ENCODE peak calls at places on chromosome 1, in nine cellular contexts. R is ovary; H is CD8-positive, alpha-beta T cell; B is tibial artery; S is suprapubic skin; A is body of pancreas; D is prostate gland; Q is A673; G is uterus. C is an unnamed sample. For H3K4me1, the result is how much of the 10 kb centered on the place peaks cover.

GRCh38 chr1:192099328-192099727 is 58.9 kb upstream of the RGS18 start:
- DNase-seq in R (no peak), H (no peak), B (no peak), S (no peak), A (no peak), D (no peak), Q (no peak), G (no peak), C (no peak)

GRCh38 chr1:165562576-165562975 is 18.8 kb downstream of the LRRC52 start:
- DNase-seq in R (no peak), H (no peak), B (no peak), S (no peak), A (no peak), D (no peak), Q (no peak), G (no peak), C (no peak)

GRCh38 chr1:156402621-156403020 is 33.6 kb downstream of the RHBG start:
- DNase-seq in R (no peak), H (no peak), B (no peak), S (no peak), A (no peak), D (no peak), Q (no peak), G (no peak), C (no peak)

GRCh38 chr1:105337427-105337826 is 1587.7 kb downstream of the AMY1C start:
- DNase-seq in R (no peak), H (no peak), B (no peak), S (no peak), A (no peak), D (no peak), Q (no peak), G (no peak), C (no peak)

GRCh38 chr1:220770245-220770913 is 16.3 kb upstream of the MTARC1 start:
- DNase-seq in R (no peak), H (no peak), B (no peak), S (no peak), A (no peak), D (no peak), Q (no peak), G (no peak), C (no peak)

GRCh38 chr1:184520343-184520742 is 133.5 kb downstream of the C1orf21 start:
- DNase-seq in R (no peak), H (no peak), B (no peak), S (no peak), A (no peak), D (no peak), Q (no peak), G (no peak), C (no peak)

GRCh38 chr1:181094813-181095212 is 6.3 kb downstream of the IER5 start:
- DNase-seq in R (no peak), H (no peak), B (no peak), S (no peak), A (no peak), D (no peak), Q (peak), G (peak), C (no peak)

GRCh38 chr1:23563003-23563402 is 3.7 kb upstream of the ID3 start:
- DNase-seq in R (no peak), H (no peak), B (no peak), S (no peak), A (no peak), D (no peak), Q (no peak), G (no peak), C (no peak)

GRCh38 chr1:116207126-116207735 is 96.0 kb downstream of the MAB21L3 start:
- DNase-seq in R (no peak), H (no peak), B (no peak), S (no peak), A (no peak), D (peak), Q (no peak), G (no peak), C (no peak)

GRCh38 chr1:165114022-165114888 is 242.3 kb downstream of the LMX1A start:
- DNase-seq in R (no peak), H (no peak), B (no peak), S (no peak), A (peak), D (peak), Q (peak), G (peak), C (no peak)

GRCh38 chr1:3518256-3518655 is 63.8 kb downstream of the ARHGEF16 start:
- DNase-seq in R (no peak), H (no peak), B (no peak), S (no peak), A (peak), D (no peak), Q (no peak), G (no peak), C (no peak)

GRCh38 chr1:241857131-241857530 is 9.1 kb downstream of the EXO1 start:
- DNase-seq in R (no peak), H (no peak), B (no peak), S (no peak), A (no peak), D (no peak), Q (peak), G (no peak), C (no peak)

GRCh38 chr1:206456577-206457375 is 13.5 kb upstream of the IKBKE start:
- DNase-seq in R (no peak), H (no peak), B (peak), S (no peak), A (no peak), D (no peak), Q (peak), G (no peak), C (no peak)

GRCh38 chr1:6419803-6420593 is at the start of gene HES2:
- DNase-seq in R (no peak), H (no peak), B (no peak), S (no peak), A (no peak), D (no peak), Q (no peak), G (no peak), C (no peak)

GRCh38 chr1:55140546-55140983 is 74.6 kb downstream of the USP24 start:
- DNase-seq in R (peak), H (peak), B (peak), S (no peak), A (peak), D (peak), Q (peak), G (peak), C (no peak)

GRCh38 chr1:153734380-153735089 is 6.7 kb downstream of the INTS3 start:
- DNase-seq in R (no peak), H (no peak), B (no peak), S (no peak), A (no peak), D (no peak), Q (no peak), G (no peak), C (no peak)

GRCh38 chr1:246875041-246876026 is 56.4 kb downstream of the AHCTF1 start:
- DNase-seq in R (no peak), H (no peak), B (no peak), S (no peak), A (no peak), D (no peak), Q (no peak), G (no peak), C (no peak)

GRCh38 chr1:183932412-183932811 is 105.1 kb downstream of the COLGALT2 start:
- DNase-seq in R (peak), H (no peak), B (peak), S (peak), A (no peak), D (no peak), Q (peak), G (peak), C (no peak)

GRCh38 chr1:159913451-159914192 is 11.7 kb downstream of the TAGLN2 start:
- DNase-seq in R (no peak), H (no peak), B (no peak), S (no peak), A (peak), D (peak), Q (peak), G (no peak), C (no peak)

GRCh38 chr1:54763814-54764131 is 550 bp downstream of the PARS2 start:
- DNase-seq in R (no peak), H (no peak), B (no peak), S (no peak), A (no peak), D (no peak), Q (no peak), G (no peak), C (no peak)

GRCh38 chr1:38578444-38578951 is 281.1 kb downstream of the RRAGC start:
- DNase-seq in R (no peak), H (no peak), B (no peak), S (no peak), A (no peak), D (no peak), Q (peak), G (no peak), C (no peak)

GRCh38 chr1:56758135-56758534 is 61.1 kb downstream of the FYB2 start:
- DNase-seq in R (no peak), H (no peak), B (no peak), S (no peak), A (peak), D (peak), Q (no peak), G (no peak), C (no peak)

GRCh38 chr1:213286235-213286634 is 235.2 kb downstream of the RPS6KC1 start:
- DNase-seq in R (no peak), H (no peak), B (no peak), S (no peak), A (no peak), D (no peak), Q (no peak), G (no peak), C (no peak)

GRCh38 chr1:118223426-118223825 is 38.4 kb upstream of the SPAG17 start:
- DNase-seq in R (no peak), H (no peak), B (no peak), S (no peak), A (no peak), D (no peak), Q (peak), G (no peak), C (no peak)

GRCh38 chr1:245771521-245772281 is 616.9 kb downstream of the KIF26B start:
- DNase-seq in R (no peak), H (no peak), B (no peak), S (no peak), A (no peak), D (no peak), Q (no peak), G (no peak), C (no peak)

GRCh38 chr1:155776414-155776813 is 80.6 kb downstream of the GON4L start:
- DNase-seq in R (no peak), H (no peak), B (no peak), S (no peak), A (no peak), D (no peak), Q (peak), G (no peak), C (no peak)

GRCh38 chr1:68449901-68450300 is at the start of gene RPE65:
- DNase-seq in R (no peak), H (no peak), B (no peak), S (no peak), A (no peak), D (no peak), Q (peak), G (no peak), C (no peak)

GRCh38 chr1:1985375-1986050 is 18.1 kb downstream of the CFAP74 start:
- DNase-seq in R (no peak), H (no peak), B (no peak), S (no peak), A (no peak), D (no peak), Q (no peak), G (no peak), C (no peak)

GRCh38 chr1:241799414-241799813 is 48.6 kb upstream of the EXO1 start:
- DNase-seq in R (no peak), H (no peak), B (no peak), S (no peak), A (no peak), D (no peak), Q (no peak), G (no peak), C (no peak)

GRCh38 chr1:86018311-86018923 is 138.2 kb downstream of the COL24A1 start:
- DNase-seq in R (no peak), H (no peak), B (no peak), S (no peak), A (peak), D (peak), Q (peak), G (no peak), C (no peak)

GRCh38 chr1:192575499-192576189 is at the start of gene RGS1:
- DNase-seq in R (no peak), H (peak), B (peak), S (no peak), A (peak), D (no peak), Q (no peak), G (no peak), C (no peak)

GRCh38 chr1:174222166-174222949 is 63.0 kb downstream of the RABGAP1L start:
- DNase-seq in R (no peak), H (no peak), B (no peak), S (no peak), A (no peak), D (no peak), Q (peak), G (no peak), C (no peak)

GRCh38 chr1:54297596-54298283 is 97.8 kb downstream of the MRPL37 start:
- DNase-seq in R (no peak), H (no peak), B (no peak), S (no peak), A (no peak), D (no peak), Q (no peak), G (no peak), C (no peak)

GRCh38 chr1:233791750-233792149 is 112.7 kb upstream of the SLC35F3 start:
- DNase-seq in R (no peak), H (no peak), B (no peak), S (no peak), A (no peak), D (no peak), Q (no peak), G (no peak), C (no peak)
- TF ChIP-seq CTCF in R (no peak), H (no peak), B (no peak), S (no peak), A (no peak), D (no peak), Q (no peak), G (no peak), C (no peak)

GRCh38 chr1:172344444-172344843 is 76.0 kb upstream of the C1orf105 start:
- DNase-seq in R (no peak), H (no peak), B (no peak), S (no peak), A (no peak), D (no peak), Q (no peak), G (no peak), C (no peak)
- H3K4me1 ChIP-seq in R (under half), H (under half), B (under half), S (under half), A (under half), D (under half), Q (under half), G (under half), C (under half)

GRCh38 chr1:198205021-198205684 is 48.4 kb downstream of the NEK7 start:
- DNase-seq in R (no peak), H (no peak), B (no peak), S (no peak), A (no peak), D (no peak), Q (no peak), G (no peak), C (no peak)
- H3K4me3 ChIP-seq in R (no peak), H (no peak), B (no peak), S (no peak), A (no peak), D (no peak), Q (no peak), G (no peak), C (no peak)

GRCh38 chr1:29713857-29714256 is 477.5 kb downstream of the PTPRU start:
- DNase-seq in R (no peak), H (no peak), B (no peak), S (no peak), A (no peak), D (no peak), Q (no peak), G (no peak), C (no peak)
- TF ChIP-seq CTCF in R (no peak), H (no peak), B (no peak), S (no peak), A (no peak), D (no peak), Q (peak), G (no peak), C (peak)

DNA sequence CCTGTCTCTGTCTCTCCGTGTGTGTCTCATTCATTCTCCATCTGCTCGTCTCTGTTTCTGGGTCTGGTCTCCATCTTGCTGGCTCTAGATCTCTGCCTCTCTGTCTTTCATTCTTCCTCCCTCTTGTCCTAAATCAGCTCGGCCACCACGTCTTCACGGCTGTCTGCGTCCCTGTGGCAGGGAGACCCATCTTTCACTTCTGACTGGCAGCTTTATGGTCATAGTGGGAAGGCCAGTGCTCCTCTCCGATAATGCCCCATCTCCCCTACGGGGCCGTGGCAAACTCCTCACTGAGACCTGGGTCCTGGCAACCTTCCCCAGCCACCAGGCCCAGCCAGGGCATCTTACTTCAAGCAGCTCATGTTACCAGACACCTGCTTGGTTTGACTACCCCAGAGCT is 5.2 kb upstream of the COL16A1 start:
- DNase-seq in R (no peak), H (no peak), B (no peak), S (no peak), A (no peak), D (no peak), Q (no peak), G (no peak), C (no peak)
- H3K4me1 ChIP-seq in R (under half), H (under half), B (under half), S (under half), A (under half), D (under half), Q (under half), G (under half), C (under half)

DNA sequence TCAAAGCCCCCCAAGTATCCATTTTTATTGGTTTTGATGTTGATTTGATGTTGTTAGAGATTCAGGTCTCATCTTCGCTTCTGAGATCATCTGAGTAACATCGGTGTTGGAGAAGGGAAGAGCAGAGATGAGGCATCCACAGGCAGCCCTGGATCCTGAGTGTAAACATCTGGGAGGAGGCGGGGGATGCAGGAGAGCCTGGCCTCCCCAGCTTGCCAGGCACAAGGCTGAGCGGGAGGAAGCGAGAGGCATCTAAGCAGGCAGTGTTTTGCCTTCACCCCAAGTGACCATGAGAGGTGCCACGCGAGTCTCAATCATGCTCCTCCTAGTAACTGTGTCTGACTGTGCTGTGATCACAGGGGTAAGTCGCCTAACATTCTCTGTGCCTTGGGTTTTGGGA is at the start of gene PROK1:
- DNase-seq in R (no peak), H (no peak), B (no peak), S (no peak), A (no peak), D (no peak), Q (no peak), G (no peak), C (no peak)
- H3K4me3 ChIP-seq in R (no peak), H (no peak), B (no peak), S (no peak), A (no peak), D (no peak), Q (no peak), G (no peak), C (no peak)

GRCh38 chr1:222547944-222548671 is at the start of gene HHIPL2:
- DNase-seq in R (no peak), H (no peak), B (no peak), S (no peak), A (no peak), D (no peak), Q (no peak), G (no peak), C (no peak)

GRCh38 chr1:222543817-222544216 is 4.1 kb downstream of the HHIPL2 start:
- DNase-seq in R (no peak), H (no peak), B (no peak), S (no peak), A (no peak), D (no peak), Q (no peak), G (no peak), C (no peak)

GRCh38 chr1:222546091-222546490 is 1.8 kb downstream of the HHIPL2 start:
- DNase-seq in R (no peak), H (no peak), B (no peak), S (no peak), A (no peak), D (no peak), Q (peak), G (no peak), C (no peak)

GRCh38 chr1:222546548-222547259 is 1.2 kb downstream of the HHIPL2 start:
- DNase-seq in R (no peak), H (no peak), B (no peak), S (no peak), A (no peak), D (no peak), Q (peak), G (no peak), C (no peak)

DNA sequence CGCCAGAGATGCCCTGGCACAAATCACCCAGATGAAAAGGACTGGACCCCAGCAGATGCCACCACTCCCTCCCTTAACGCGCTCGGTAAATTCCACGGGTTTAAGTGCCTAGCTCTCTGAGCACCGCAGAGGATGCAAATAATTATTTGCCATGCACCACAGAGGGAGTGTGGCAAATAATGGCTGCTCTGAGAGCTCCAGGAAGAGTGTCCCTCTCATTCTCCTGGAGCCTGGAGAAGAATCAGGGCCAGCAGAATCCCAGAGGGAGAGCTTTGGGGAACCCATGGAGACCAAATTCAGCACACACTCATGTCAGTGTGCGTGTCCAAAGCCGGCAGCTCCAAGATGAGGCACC is 667 bp downstream of the HHIPL2 start:
- DNase-seq in R (no peak), H (no peak), B (no peak), S (no peak), A (no peak), D (no peak), Q (no peak), G (no peak), C (no peak)
- TF ChIP-seq CTCF in R (no peak), H (no peak), B (no peak), S (no peak), A (no peak), D (no peak), Q (no peak), G (no peak), C (no peak)

GRCh38 chr1:12482999-12483398 is 135.0 kb downstream of the DHRS3 start:
- DNase-seq in R (no peak), H (no peak), B (no peak), S (no peak), A (no peak), D (no peak), Q (no peak), G (no peak), C (no peak)
- H3K4me1 ChIP-seq in R (under half), H (under half), B (under half), S (half or more), A (half or more), D (under half), Q (under half), G (under half), C (under half)

DNA sequence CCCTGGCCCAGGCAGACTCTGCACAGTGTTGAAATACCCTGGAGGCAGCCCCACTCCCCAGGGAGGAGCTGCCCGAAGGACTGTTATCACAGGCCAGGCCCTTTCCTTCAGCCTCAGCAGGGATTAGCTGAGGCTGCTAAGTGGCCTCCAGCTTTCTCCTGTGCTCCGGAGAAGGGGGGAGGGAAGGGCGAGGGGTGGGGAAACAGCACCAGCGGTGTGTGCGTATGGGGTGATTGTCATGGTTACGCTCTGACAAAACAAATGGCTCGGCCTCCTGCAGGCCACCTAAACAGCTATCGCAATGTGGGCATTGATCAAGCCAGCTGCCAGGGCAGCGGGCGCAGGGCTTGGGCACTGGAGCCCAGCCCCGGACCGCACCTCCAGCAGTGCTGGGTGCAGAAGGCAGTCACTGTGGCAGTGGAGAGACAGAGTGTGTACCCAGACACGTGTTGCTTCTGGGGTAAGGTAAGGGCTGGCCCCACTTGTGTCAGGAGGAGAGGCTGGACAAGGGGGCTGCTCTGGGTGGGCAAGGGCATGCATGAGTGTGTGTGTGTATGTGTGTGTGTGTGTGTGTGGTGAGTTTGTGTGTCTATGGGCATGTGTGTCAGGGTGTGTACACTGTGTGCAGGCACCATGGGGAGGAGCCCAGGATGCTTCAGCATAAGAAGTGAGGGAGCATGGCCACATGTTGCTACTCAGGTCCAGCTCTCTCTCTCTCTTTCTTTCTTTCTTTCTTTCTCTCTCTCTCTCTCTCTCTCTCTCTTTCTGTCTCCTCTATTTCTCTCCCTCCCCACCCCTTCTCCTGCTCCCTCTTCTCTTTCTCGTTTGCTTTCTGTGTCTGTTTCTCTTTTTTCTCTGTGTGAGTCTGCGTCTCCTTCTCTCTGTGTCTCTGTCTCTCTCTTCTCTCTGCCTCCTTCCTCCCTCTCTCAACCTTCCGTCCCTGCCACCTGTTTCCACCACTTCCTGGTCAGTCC is at the start of gene VWA5B1:
- DNase-seq in R (no peak), H (no peak), B (no peak), S (no peak), A (peak), D (no peak), Q (peak), G (no peak), C (no peak)
- H3K4me3 ChIP-seq in R (no peak), H (no peak), B (no peak), S (peak), A (no peak), D (no peak), Q (no peak), G (no peak), C (no peak)

C was measured in RWPE2.